ENCODE peak calls at places on chromosomes 16 and 17, in five cellular contexts. R, L, N, G and C are unnamed samples.

GRCh38 chr17:28948873-28949184 is 2.5 kb downstream of the PHF12 start:
- DNase-seq in G (no peak), L (peak; percentile 86), R (no peak), N (peak; percentile 46), C (no peak)

GRCh38 chr17:9890124-9890523 is 14.9 kb downstream of the RCVRN start:
- DNase-seq in L (peak; percentile 75), N (peak; percentile 52), G (no peak), R (no peak), C (peak; percentile 51)

GRCh38 chr16:30628628-30629342 is 18.6 kb upstream of the ZNF689 start:
- DNase-seq in L (peak; percentile 79), R (peak; percentile 80), N (peak; percentile 73), G (peak; percentile 90), C (peak; percentile 84)

GRCh38 chr17:59311051-59311468 is 20.4 kb upstream of the YPEL2 start:
- DNase-seq in L (peak; percentile 76), R (peak; percentile 30), N (peak; percentile 63), G (no peak), C (peak; percentile 88)

GRCh38 chr16:69865701-69866100 is 85.4 kb upstream of the CLEC18A start:
- DNase-seq in G (no peak), N (no peak), R (no peak), L (peak; percentile 44), C (no peak)

GRCh38 chr17:1485748-1486376 is 6.6 kb downstream of the MYO1C start:
- DNase-seq in G (peak; percentile 79), R (peak; percentile 61), L (peak; percentile 41), N (peak; percentile 76), C (peak; percentile 31)

GRCh38 chr17:57879437-57880085 is 29.7 kb upstream of the MRPS23 start:
- DNase-seq in N (peak; percentile 91), R (peak; percentile 41), G (no peak), L (peak; percentile 39), C (peak; percentile 86)

GRCh38 chr17:17886253-17886652 is 49.5 kb upstream of the SREBF1 start:
- DNase-seq in N (no peak), R (no peak), L (no peak), G (no peak), C (no peak)

GRCh38 chr17:71522383-71522782 is 598.4 kb upstream of the SOX9 start:
- DNase-seq in L (peak; percentile 15), G (no peak), R (no peak), N (no peak), C (peak; percentile 12)

GRCh38 chr17:40541060-40541872 is 24.0 kb downstream of the CCR7 start:
- DNase-seq in G (peak; percentile 58), L (no peak), N (no peak), R (no peak), C (no peak)

GRCh38 chr17:4710693-4711634 is 532 bp downstream of the ARRB2 start:
- DNase-seq in G (no peak), R (no peak), N (no peak), L (no peak), C (no peak)

GRCh38 chr16:46918905-46919792 is 35.0 kb downstream of the GPT2 start:
- DNase-seq in G (no peak), N (no peak), R (no peak), L (peak; percentile 80), C (no peak)
- H3K4me3 ChIP-seq in G (no peak overlapping the region), N (no peak overlapping the region), R (no peak overlapping the region), L (no peak overlapping the region), C (no peak overlapping the region)

DNA sequence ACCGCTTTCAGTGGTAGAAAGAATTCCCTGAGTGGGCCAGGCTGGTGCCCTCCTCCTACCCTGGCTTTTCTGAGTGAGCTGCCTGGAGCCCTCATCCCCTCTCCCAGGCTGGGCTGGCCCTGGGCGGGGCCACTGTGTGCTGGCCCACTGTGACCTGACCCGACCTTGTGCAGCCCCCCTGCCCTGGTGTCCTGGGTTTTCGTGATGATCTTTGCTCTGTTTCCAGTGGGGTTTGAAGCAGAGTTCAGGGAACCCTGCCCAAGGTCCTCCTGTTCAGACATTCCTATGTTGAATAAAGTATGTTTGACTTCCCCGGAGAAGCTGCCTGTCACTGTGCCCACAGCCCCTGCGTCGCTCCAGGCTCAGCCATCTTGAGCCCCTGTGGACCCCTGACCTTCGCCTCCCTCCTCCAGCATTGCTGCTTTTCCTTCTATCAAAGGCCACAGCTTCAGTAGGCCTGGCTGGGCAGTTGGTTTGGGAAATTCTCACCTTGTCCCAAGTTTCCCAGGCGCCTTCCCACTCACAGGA is 13.7 kb upstream of the NAGLU start:
- DNase-seq in G (peak; percentile 66), N (no peak), R (no peak), L (no peak), C (no peak)
- H3K27ac ChIP-seq in G (peak overlapping the region; percentile 92), N (peak overlapping the region; percentile 98), R (peak overlapping the region; percentile 93), L (no peak overlapping the region), C (no peak overlapping the region)

DNA sequence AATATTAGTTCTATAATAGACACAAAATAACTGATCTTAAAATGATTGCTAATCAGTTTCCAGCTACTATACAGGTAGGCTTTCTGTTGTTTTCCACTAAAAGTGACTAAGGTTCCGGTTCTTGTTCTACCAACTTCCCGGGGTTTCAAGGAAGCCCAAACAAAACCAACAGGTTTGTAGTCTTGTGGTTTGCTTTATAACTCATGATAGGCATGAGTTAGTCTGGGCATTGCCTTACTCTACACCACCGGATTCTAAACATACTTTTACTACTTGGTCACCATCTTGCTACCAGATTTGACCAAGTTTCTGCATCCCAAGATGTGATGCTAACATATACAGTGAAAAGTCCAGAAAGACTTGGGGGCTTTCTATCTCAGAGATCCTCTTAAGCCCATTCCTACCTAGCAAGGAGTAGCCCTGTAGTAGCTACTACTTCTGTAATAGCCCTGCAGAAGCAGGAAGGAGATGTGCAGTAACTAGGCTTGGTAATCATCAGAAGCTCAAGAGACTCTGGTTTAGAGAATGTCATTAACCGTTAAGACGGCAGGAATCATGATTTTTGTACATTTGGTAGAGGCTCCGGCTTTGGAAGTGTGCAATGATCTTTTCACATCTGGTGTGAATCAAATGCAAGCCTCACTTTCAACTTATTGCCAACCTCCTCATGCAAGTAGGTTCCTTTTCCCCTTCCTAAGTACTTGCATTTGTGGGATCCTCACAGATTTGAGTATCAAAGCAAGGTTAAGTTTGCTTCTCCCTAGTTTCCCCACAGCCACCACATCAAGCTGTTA is 1.6 kb downstream of the FAM117A start:
- DNase-seq in R (no peak), G (no peak), N (no peak), L (no peak), C (peak; percentile 88)
- H3K4me3 ChIP-seq in R (no peak overlapping the region), G (no peak overlapping the region), N (no peak overlapping the region), L (peak overlapping the region; percentile 98), C (peak overlapping the region; percentile 76)

GRCh38 chr16:20326336-20326735 is 977 bp downstream of the GP2 start:
- DNase-seq in N (no peak), L (no peak), G (no peak), R (no peak), C (no peak)
- H3K27ac ChIP-seq in N (no peak overlapping the region), L (no peak overlapping the region), G (no peak overlapping the region), R (no peak overlapping the region), C (no peak overlapping the region)

DNA sequence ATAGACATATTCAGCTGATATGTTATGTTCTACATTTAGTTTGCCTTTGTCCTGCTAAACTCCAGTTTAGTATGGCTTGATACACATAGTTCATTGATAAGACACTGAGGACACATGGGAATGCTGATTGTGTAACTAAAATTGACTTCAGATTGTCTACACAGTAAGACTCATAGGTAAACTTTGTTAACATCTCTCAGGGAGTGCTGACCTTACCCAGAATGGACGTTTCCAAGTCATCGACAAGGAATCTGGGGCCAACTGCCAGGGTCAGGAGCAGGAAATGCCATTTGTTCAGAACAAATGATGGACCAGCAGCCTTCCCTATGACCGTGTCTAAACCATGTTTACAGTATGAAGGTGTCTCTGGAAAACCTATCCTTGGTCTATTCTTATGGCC is 58.7 kb downstream of the DYNLRB2 start:
- DNase-seq in G (no peak), R (no peak), L (no peak), N (no peak), C (peak; percentile 78)
- H3K4me3 ChIP-seq in G (no peak overlapping the region), R (no peak overlapping the region), L (no peak overlapping the region), N (no peak overlapping the region), C (no peak overlapping the region)

GRCh38 chr16:17347624-17348023 is 123.1 kb downstream of the XYLT1 start:
- DNase-seq in G (peak; percentile 17), N (no peak), R (no peak), L (no peak), C (no peak)

GRCh38 chr16:17351471-17352045 is 119.2 kb downstream of the XYLT1 start:
- DNase-seq in L (no peak), R (no peak), N (no peak), G (no peak), C (no peak)

GRCh38 chr16:17348042-17348783 is 122.5 kb downstream of the XYLT1 start:
- DNase-seq in G (peak; percentile 13), R (no peak), L (no peak), N (no peak), C (no peak)

GRCh38 chr16:17348826-17349225 is 121.9 kb downstream of the XYLT1 start:
- DNase-seq in N (no peak), G (no peak), L (no peak), R (no peak), C (no peak)

DNA sequence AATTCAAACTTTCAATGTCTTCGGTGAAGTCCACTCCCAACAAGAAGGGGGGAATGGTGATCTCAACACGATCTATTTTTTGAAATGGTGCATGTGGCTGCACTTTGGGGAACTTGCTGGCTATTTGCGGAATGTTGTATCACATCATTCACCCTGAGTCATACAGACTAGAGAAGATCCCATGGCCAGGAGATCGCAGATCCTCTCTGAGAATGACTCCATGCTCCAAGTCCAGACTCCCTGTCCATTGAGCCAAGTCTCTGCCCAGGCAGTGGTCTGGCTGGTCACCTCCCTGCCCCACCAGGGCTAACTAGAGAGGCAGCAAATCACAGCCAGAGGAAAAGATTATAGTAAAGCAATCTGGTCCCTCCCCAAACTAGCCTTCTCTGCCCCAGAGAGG is 120.5 kb downstream of the XYLT1 start:
- DNase-seq in L (no peak), R (no peak), G (peak; percentile 15), N (no peak), C (no peak)
- H3K27ac ChIP-seq in L (no peak overlapping the region), R (no peak overlapping the region), G (no peak overlapping the region), N (no peak overlapping the region), C (no peak overlapping the region)

DNA sequence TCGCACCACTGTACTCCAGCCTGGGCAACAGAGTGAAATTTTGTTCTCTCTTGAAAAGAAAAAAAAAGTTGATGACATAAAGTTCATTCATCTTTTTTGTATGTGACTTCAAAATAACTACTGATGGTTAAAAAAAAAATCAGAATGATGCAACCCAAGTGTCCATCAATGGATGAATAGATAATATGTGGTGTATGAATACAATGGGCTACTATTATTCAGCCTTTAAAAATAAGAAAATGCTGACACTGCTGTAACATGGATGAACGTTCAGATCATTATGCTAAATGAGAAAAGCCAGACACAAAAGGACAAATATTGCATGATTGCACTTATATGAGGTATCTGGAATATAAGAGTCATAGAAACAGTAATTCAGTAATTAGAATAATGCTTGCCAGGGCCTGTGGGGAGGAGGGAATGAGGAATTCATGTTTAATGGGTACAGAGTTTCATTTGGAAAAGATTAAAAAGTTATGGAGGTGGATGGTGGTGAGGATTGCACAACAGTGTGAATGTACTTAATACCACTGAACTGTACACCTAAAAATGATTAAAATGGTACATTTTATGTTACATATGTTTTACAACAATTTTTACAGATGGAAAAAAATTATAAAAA is 25.4 kb downstream of the TENT4B start:
- DNase-seq in N (no peak), L (no peak), G (no peak), R (no peak), C (no peak)
- H3K4me3 ChIP-seq in N (no peak overlapping the region), L (no peak overlapping the region), G (no peak overlapping the region), R (no peak overlapping the region), C (no peak overlapping the region)